ENCODE peak calls at places on chromosomes 3 and 15, in ten cellular contexts. One of them, this sample, is unnamed.
A peak's percentile ranks its signal among the peaks of the same experiment; 100 is the strongest.

GRCh38 chr3:76699846-76700245 is 340.1 kb upstream of the ROBO2 start:
- DNase-seq in GM12865: no peak
- DNase-seq in prostate gland: no peak
- DNase-seq in AG10803: no peak
- DNase-seq in Right ventricle myocardium superior: no peak
- DNase-seq in GM23338: peak; percentile 25
- DNase-seq in neuronal stem cell: no peak
- DNase-seq in mucosa of gallbladder: no peak
- DNase-seq in stimulated activated naive CD8-positive, alpha-beta T cell treated with anti-CD3 and anti-CD28 coated beads, Interleukin-15, amount 100 ng/mL, for 72 hours: no peak
- DNase-seq in activated T-cell treated with anti-CD3 and anti-CD28 coated beads for 24 hours: no peak
- DNase-seq in this sample: no peak

GRCh38 chr3:183159319-183159718 is 3.2 kb downstream of the LAMP3 start:
- DNase-seq in mucosa of gallbladder: no peak
- DNase-seq in stimulated activated naive CD8-positive, alpha-beta T cell treated with anti-CD3 and anti-CD28 coated beads, Interleukin-15, amount 100 ng/mL, for 72 hours: no peak
- DNase-seq in AG10803: no peak
- DNase-seq in neuronal stem cell: no peak
- DNase-seq in GM12865: peak; percentile 46
- DNase-seq in Right ventricle myocardium superior: no peak
- DNase-seq in prostate gland: no peak
- DNase-seq in activated T-cell treated with anti-CD3 and anti-CD28 coated beads for 24 hours: no peak
- DNase-seq in GM23338: peak; percentile 35
- DNase-seq in this sample: peak; percentile 62

GRCh38 chr3:64387688-64388087 is 162.4 kb upstream of the PRICKLE2 start:
- DNase-seq in GM23338: no peak
- DNase-seq in Right ventricle myocardium superior: no peak
- DNase-seq in prostate gland: no peak
- DNase-seq in AG10803: no peak
- DNase-seq in GM12865: no peak
- DNase-seq in activated T-cell treated with anti-CD3 and anti-CD28 coated beads for 24 hours: no peak
- DNase-seq in neuronal stem cell: no peak
- DNase-seq in stimulated activated naive CD8-positive, alpha-beta T cell treated with anti-CD3 and anti-CD28 coated beads, Interleukin-15, amount 100 ng/mL, for 72 hours: no peak
- DNase-seq in mucosa of gallbladder: no peak
- DNase-seq in this sample: no peak

GRCh38 chr3:49912787-49913375 is 9.2 kb upstream of the MST1R start:
- DNase-seq in GM23338: no peak
- DNase-seq in stimulated activated naive CD8-positive, alpha-beta T cell treated with anti-CD3 and anti-CD28 coated beads, Interleukin-15, amount 100 ng/mL, for 72 hours: no peak
- DNase-seq in mucosa of gallbladder: no peak
- DNase-seq in AG10803: no peak
- DNase-seq in GM12865: no peak
- DNase-seq in prostate gland: no peak
- DNase-seq in neuronal stem cell: no peak
- DNase-seq in activated T-cell treated with anti-CD3 and anti-CD28 coated beads for 24 hours: no peak
- DNase-seq in Right ventricle myocardium superior: no peak
- DNase-seq in this sample: no peak

GRCh38 chr15:38843736-38844590 is 279.3 kb upstream of the RASGRP1 start:
- DNase-seq in activated T-cell treated with anti-CD3 and anti-CD28 coated beads for 24 hours: no peak
- DNase-seq in prostate gland: no peak
- DNase-seq in stimulated activated naive CD8-positive, alpha-beta T cell treated with anti-CD3 and anti-CD28 coated beads, Interleukin-15, amount 100 ng/mL, for 72 hours: no peak
- DNase-seq in mucosa of gallbladder: no peak
- DNase-seq in AG10803: peak; percentile 96
- DNase-seq in GM23338: no peak
- DNase-seq in Right ventricle myocardium superior: no peak
- DNase-seq in GM12865: peak; percentile 9
- DNase-seq in neuronal stem cell: no peak
- DNase-seq in this sample: no peak

GRCh38 chr3:71491141-71491752 is 92.3 kb downstream of the FOXP1 start:
- DNase-seq in stimulated activated naive CD8-positive, alpha-beta T cell treated with anti-CD3 and anti-CD28 coated beads, Interleukin-15, amount 100 ng/mL, for 72 hours: peak; percentile 21
- DNase-seq in mucosa of gallbladder: no peak
- DNase-seq in activated T-cell treated with anti-CD3 and anti-CD28 coated beads for 24 hours: no peak
- DNase-seq in GM12865: no peak
- DNase-seq in Right ventricle myocardium superior: no peak
- DNase-seq in AG10803: no peak
- DNase-seq in prostate gland: no peak
- DNase-seq in GM23338: no peak
- DNase-seq in neuronal stem cell: no peak
- DNase-seq in this sample: no peak

GRCh38 chr15:25065876-25066275 is 111.1 kb downstream of the SNRPN start:
- DNase-seq in AG10803: no peak
- DNase-seq in GM23338: no peak
- DNase-seq in mucosa of gallbladder: no peak
- DNase-seq in prostate gland: no peak
- DNase-seq in neuronal stem cell: no peak
- DNase-seq in activated T-cell treated with anti-CD3 and anti-CD28 coated beads for 24 hours: no peak
- DNase-seq in Right ventricle myocardium superior: no peak
- DNase-seq in stimulated activated naive CD8-positive, alpha-beta T cell treated with anti-CD3 and anti-CD28 coated beads, Interleukin-15, amount 100 ng/mL, for 72 hours: no peak
- DNase-seq in GM12865: no peak
- DNase-seq in this sample: no peak

GRCh38 chr3:60933828-60934227 is 317.4 kb downstream of the FHIT start:
- DNase-seq in neuronal stem cell: no peak
- DNase-seq in prostate gland: no peak
- DNase-seq in mucosa of gallbladder: no peak
- DNase-seq in stimulated activated naive CD8-positive, alpha-beta T cell treated with anti-CD3 and anti-CD28 coated beads, Interleukin-15, amount 100 ng/mL, for 72 hours: no peak
- DNase-seq in activated T-cell treated with anti-CD3 and anti-CD28 coated beads for 24 hours: no peak
- DNase-seq in GM23338: no peak
- DNase-seq in AG10803: peak; percentile 2
- DNase-seq in GM12865: no peak
- DNase-seq in Right ventricle myocardium superior: no peak
- DNase-seq in this sample: no peak

GRCh38 chr3:131361464-131362421 is 19.8 kb upstream of the NUDT16 start:
- DNase-seq in stimulated activated naive CD8-positive, alpha-beta T cell treated with anti-CD3 and anti-CD28 coated beads, Interleukin-15, amount 100 ng/mL, for 72 hours: peak; percentile 32
- DNase-seq in GM23338: peak; percentile 98
- DNase-seq in neuronal stem cell: peak; percentile 57
- DNase-seq in activated T-cell treated with anti-CD3 and anti-CD28 coated beads for 24 hours: no peak
- DNase-seq in AG10803: peak; percentile 42
- DNase-seq in Right ventricle myocardium superior: peak; percentile 93
- DNase-seq in prostate gland: peak; percentile 74
- DNase-seq in GM12865: no peak
- DNase-seq in mucosa of gallbladder: peak; percentile 91
- DNase-seq in this sample: peak; percentile 98